ENCODE peak calls at places on chromosomes 12 and 14, in ten cellular contexts. V is stimulated activated CD8-positive, alpha-beta memory T cell treated with anti-CD3 and anti-CD28 coated beads, Interleukin-2, amount 100 ng/mL, for 1 hour; S is EL; X is HAP-1; Z is T-helper 9 cell; N is nephron progenitor cell; D is globus pallidus; F is cardiac septum; Y is NCI-H1694; R is HT-29. O is an unnamed sample.

GRCh38 chr12:51388066-51388799 is 3.0 kb downstream of the GALNT6 start:
- DNase-seq in S (peak), N (no peak), V (no peak), F (no peak), R (no peak), Y (no peak), Z (no peak), D (peak), X (peak), O (no peak)

GRCh38 chr12:123502163-123502562 is 31.4 kb downstream of the RILPL1 start:
- DNase-seq in F (no peak), Y (no peak), N (no peak), R (no peak), S (no peak), D (peak), X (no peak), Z (no peak), V (no peak), O (no peak)

GRCh38 chr12:54304187-54304810 is 3.5 kb upstream of the NFE2 start:
- DNase-seq in V (no peak), D (no peak), Z (no peak), S (peak), Y (no peak), N (no peak), X (peak), F (peak), R (peak), O (no peak)

GRCh38 chr12:666766-667308 is 3.6 kb upstream of the NINJ2 start:
- DNase-seq in Y (no peak), N (no peak), D (no peak), F (no peak), V (no peak), Z (no peak), X (no peak), R (no peak), S (peak), O (no peak)

GRCh38 chr12:45503887-45504286 is 225.6 kb upstream of the ARID2 start:
- DNase-seq in D (no peak), Y (no peak), Z (no peak), R (no peak), S (peak), X (no peak), F (no peak), N (no peak), V (no peak), O (no peak)

GRCh38 chr12:53949631-53950440 is 4.9 kb upstream of the HOXC12 start:
- DNase-seq in D (no peak), S (no peak), Y (no peak), X (no peak), N (peak), V (no peak), F (no peak), Z (no peak), R (peak), O (no peak)

GRCh38 chr14:60724080-60724618 is at the start of gene SIX4:
- DNase-seq in Y (peak), X (peak), N (peak), D (no peak), F (peak), S (peak), Z (peak), R (peak), V (no peak), O (peak)

GRCh38 chr14:101813171-101813759 is 51.8 kb downstream of the PPP2R5C start:
- DNase-seq in V (no peak), D (no peak), R (no peak), N (no peak), Z (no peak), Y (no peak), F (no peak), X (no peak), S (no peak), O (no peak)

GRCh38 chr12:21618566-21618965 is 13.9 kb upstream of the GYS2 start:
- DNase-seq in D (no peak), Y (no peak), Z (no peak), S (no peak), X (no peak), R (no peak), V (no peak), F (no peak), N (no peak), O (no peak)

GRCh38 chr12:6307521-6307920 is 3.0 kb upstream of the PLEKHG6 start:
- DNase-seq in F (no peak), V (no peak), Y (no peak), D (peak), S (no peak), R (peak), X (no peak), N (no peak), Z (no peak), O (no peak)

GRCh38 chr12:508145-508544 is 48.4 kb downstream of the B4GALNT3 start:
- DNase-seq in S (no peak), R (no peak), V (no peak), F (peak), Y (no peak), D (no peak), Z (no peak), N (no peak), X (no peak), O (no peak)

GRCh38 chr12:14567311-14568195 is at the start of gene PLBD1:
- DNase-seq in F (peak), X (no peak), V (no peak), R (peak), D (peak), N (peak), S (peak), Z (no peak), Y (no peak), O (no peak)

GRCh38 chr12:41345071-41345470 is 157.0 kb downstream of the PDZRN4 start:
- DNase-seq in R (no peak), S (no peak), Y (no peak), N (no peak), Z (no peak), X (peak), F (no peak), V (no peak), D (peak), O (no peak)

GRCh38 chr14:61925732-61926445 is 163.7 kb downstream of the SNAPC1 start:
- DNase-seq in Z (no peak), F (no peak), D (no peak), V (no peak), R (no peak), X (no peak), N (no peak), Y (no peak), S (peak), O (no peak)

GRCh38 chr14:85530626-85531025 is 682 bp downstream of the FLRT2 start:
- DNase-seq in V (no peak), X (no peak), S (no peak), R (no peak), D (no peak), F (no peak), N (no peak), Z (no peak), Y (no peak), O (no peak)

GRCh38 chr12:24111591-24111990 is 162.1 kb upstream of the SOX5 start:
- DNase-seq in F (no peak), V (no peak), S (peak), Z (no peak), X (no peak), R (no peak), N (no peak), Y (no peak), D (no peak), O (no peak)

GRCh38 chr14:24131549-24131966 is 1.1 kb downstream of the FITM1 start:
- DNase-seq in V (no peak), Y (no peak), X (no peak), Z (no peak), S (no peak), F (no peak), R (no peak), N (no peak), D (no peak), O (no peak)

GRCh38 chr12:119578112-119578511 is 15.5 kb upstream of the TMEM233 start:
- DNase-seq in V (no peak), R (peak), Z (no peak), X (no peak), F (no peak), N (no peak), S (peak), Y (no peak), D (no peak), O (no peak)

O was measured in brain microvascular endothelial cell.